ENCODE peak calls at places on chromosome 2, in seven cellular contexts. One of them, this sample, is unnamed.

GRCh38 chr2:4246364-4247131 is 543.2 kb downstream of the DCDC2C start:
- DNase-seq in HepG2: no peak
- DNase-seq in HCT116: no peak
- DNase-seq in endothelial cell of umbilical vein: no peak
- DNase-seq in K562: no peak
- DNase-seq in SK-N-SH: no peak
- DNase-seq in GM12878: no peak
- DNase-seq in this sample: peak

GRCh38 chr2:165617720-165618119 is 148.2 kb downstream of the CSRNP3 start:
- DNase-seq in HepG2: no peak
- DNase-seq in HCT116: no peak
- DNase-seq in endothelial cell of umbilical vein: no peak
- DNase-seq in K562: no peak
- DNase-seq in SK-N-SH: no peak
- DNase-seq in GM12878: no peak
- DNase-seq in this sample: no peak

GRCh38 chr2:219362524-219363164 is 25.1 kb downstream of the DNPEP start:
- DNase-seq in HepG2: no peak
- DNase-seq in HCT116: no peak
- DNase-seq in endothelial cell of umbilical vein: peak
- DNase-seq in K562: no peak
- DNase-seq in SK-N-SH: no peak
- DNase-seq in GM12878: peak
- DNase-seq in this sample: no peak

GRCh38 chr2:55838653-55839052 is 84.9 kb downstream of the EFEMP1 start:
- DNase-seq in HepG2: no peak
- DNase-seq in HCT116: no peak
- DNase-seq in endothelial cell of umbilical vein: no peak
- DNase-seq in K562: no peak
- DNase-seq in SK-N-SH: no peak
- DNase-seq in GM12878: no peak
- DNase-seq in this sample: no peak

GRCh38 chr2:230930149-230930780 is 5.2 kb upstream of the GPR55 start:
- DNase-seq in HepG2: no peak
- DNase-seq in HCT116: no peak
- DNase-seq in endothelial cell of umbilical vein: no peak
- DNase-seq in K562: no peak
- DNase-seq in SK-N-SH: no peak
- DNase-seq in GM12878: no peak
- DNase-seq in this sample: no peak

GRCh38 chr2:12502759-12503158 is 214.0 kb upstream of the TRIB2 start:
- DNase-seq in HepG2: no peak
- DNase-seq in HCT116: no peak
- DNase-seq in endothelial cell of umbilical vein: no peak
- DNase-seq in K562: no peak
- DNase-seq in SK-N-SH: no peak
- DNase-seq in GM12878: no peak
- DNase-seq in this sample: no peak

GRCh38 chr2:228675715-228676114 is 494.2 kb upstream of the SPHKAP start:
- DNase-seq in HepG2: no peak
- DNase-seq in HCT116: no peak
- DNase-seq in endothelial cell of umbilical vein: no peak
- DNase-seq in K562: no peak
- DNase-seq in SK-N-SH: peak
- DNase-seq in GM12878: no peak
- DNase-seq in this sample: no peak

GRCh38 chr2:27323592-27324285 is 842 bp upstream of the MPV17 start:
- DNase-seq in HepG2: no peak
- DNase-seq in HCT116: no peak
- DNase-seq in endothelial cell of umbilical vein: no peak
- DNase-seq in K562: no peak
- DNase-seq in SK-N-SH: no peak
- DNase-seq in GM12878: no peak
- DNase-seq in this sample: peak

GRCh38 chr2:219551412-219551811 is 7.6 kb downstream of the TMEM198 start:
- DNase-seq in HepG2: no peak
- DNase-seq in HCT116: no peak
- DNase-seq in endothelial cell of umbilical vein: no peak
- DNase-seq in K562: peak
- DNase-seq in SK-N-SH: peak
- DNase-seq in GM12878: no peak
- DNase-seq in this sample: peak

GRCh38 chr2:37119182-37119581 is 34.9 kb downstream of the GPATCH11 start:
- DNase-seq in HepG2: peak
- DNase-seq in HCT116: no peak
- DNase-seq in endothelial cell of umbilical vein: no peak
- DNase-seq in K562: no peak
- DNase-seq in SK-N-SH: no peak
- DNase-seq in GM12878: no peak
- DNase-seq in this sample: no peak

GRCh38 chr2:26246818-26247217 is 2.1 kb downstream of the HADHB start:
- DNase-seq in HepG2: no peak
- DNase-seq in HCT116: no peak
- DNase-seq in endothelial cell of umbilical vein: no peak
- DNase-seq in K562: peak
- DNase-seq in SK-N-SH: no peak
- DNase-seq in GM12878: peak
- DNase-seq in this sample: no peak

DNA sequence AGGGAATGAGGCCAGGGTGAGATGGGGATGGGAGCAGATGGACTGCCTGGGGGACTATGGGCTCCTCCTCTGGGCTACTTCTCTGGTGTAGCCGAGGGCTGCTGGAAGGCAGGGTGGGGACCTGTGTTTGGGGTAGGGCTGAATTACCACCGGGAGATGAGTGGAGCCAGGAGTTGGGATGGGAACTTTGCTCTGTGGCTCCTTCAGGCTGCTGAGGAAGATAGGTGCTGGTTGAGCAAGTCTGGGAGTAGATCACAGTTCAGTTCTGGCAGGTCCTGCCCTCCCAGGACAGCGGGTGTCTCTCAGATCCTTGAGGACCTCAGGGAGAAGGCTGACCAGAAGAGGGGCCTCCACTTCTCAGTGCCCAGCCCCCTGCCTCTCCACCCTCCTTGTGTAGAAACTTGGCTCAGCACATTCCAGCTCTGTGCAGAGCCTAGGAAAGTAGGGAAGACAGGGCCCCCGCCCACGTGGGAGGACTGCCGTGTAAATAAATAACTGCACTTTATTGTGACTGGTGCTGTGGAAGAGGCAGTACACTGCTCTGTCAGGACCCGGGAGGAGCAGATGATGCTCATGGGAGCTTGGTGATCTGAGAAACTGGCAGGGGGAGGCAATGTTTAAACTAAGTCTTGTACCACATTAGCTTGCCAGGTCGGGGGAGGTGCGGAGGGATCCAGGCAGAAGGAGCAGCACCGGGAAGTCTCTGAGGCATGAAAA is 15.3 kb downstream of the TET3 start:
- DNase-seq in HepG2: no peak
- DNase-seq in HCT116: no peak
- DNase-seq in endothelial cell of umbilical vein: no peak
- DNase-seq in K562: no peak
- DNase-seq in SK-N-SH: no peak
- DNase-seq in GM12878: no peak
- DNase-seq in this sample: peak
- H3K4me2 ChIP-seq in HepG2: peak
- H3K4me2 ChIP-seq in HCT116: peak
- H3K4me2 ChIP-seq in endothelial cell of umbilical vein: no peak
- H3K4me2 ChIP-seq in K562: no peak
- H3K4me2 ChIP-seq in SK-N-SH: no peak
- H3K4me2 ChIP-seq in GM12878: peak
- H3K4me2 ChIP-seq in this sample: peak

DNA sequence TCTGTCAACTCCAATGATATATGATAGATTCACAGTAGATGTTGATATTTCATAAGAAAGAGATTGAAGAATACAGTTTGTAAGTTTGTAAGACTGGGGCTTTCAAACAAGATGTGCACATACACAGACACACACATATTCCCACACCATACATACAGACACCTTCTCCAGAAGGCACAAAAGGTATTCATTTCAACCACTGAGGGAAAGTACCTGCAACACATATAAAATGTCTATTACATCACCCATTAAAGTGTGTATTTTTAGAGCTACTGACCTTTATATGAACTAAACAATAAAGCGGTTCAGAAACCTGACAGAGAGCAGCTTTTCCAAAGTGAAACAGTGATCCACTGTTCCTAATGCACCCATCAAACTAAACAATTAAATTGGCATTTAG is 53.3 kb downstream of the CCDC148 start:
- DNase-seq in HepG2: no peak
- DNase-seq in HCT116: no peak
- DNase-seq in endothelial cell of umbilical vein: no peak
- DNase-seq in K562: no peak
- DNase-seq in SK-N-SH: no peak
- DNase-seq in GM12878: no peak
- DNase-seq in this sample: no peak
- TF ChIP-seq POLR2AphosphoS5 in HepG2: no peak
- TF ChIP-seq POLR2AphosphoS5 in HCT116: no peak
- TF ChIP-seq POLR2AphosphoS5 in endothelial cell of umbilical vein: no peak
- TF ChIP-seq POLR2AphosphoS5 in K562: no peak
- TF ChIP-seq POLR2AphosphoS5 in SK-N-SH: no peak
- TF ChIP-seq POLR2AphosphoS5 in GM12878: no peak
- TF ChIP-seq POLR2AphosphoS5 in this sample: no peak

GRCh38 chr2:88924533-88924932 is 233.1 kb downstream of the RPIA start:
- DNase-seq in HepG2: no peak
- DNase-seq in HCT116: no peak
- DNase-seq in endothelial cell of umbilical vein: no peak
- DNase-seq in K562: no peak
- DNase-seq in SK-N-SH: no peak
- DNase-seq in GM12878: no peak
- DNase-seq in this sample: no peak
- H3K4me2 ChIP-seq in HepG2: no peak
- H3K4me2 ChIP-seq in HCT116: no peak
- H3K4me2 ChIP-seq in endothelial cell of umbilical vein: no peak
- H3K4me2 ChIP-seq in K562: no peak
- H3K4me2 ChIP-seq in SK-N-SH: no peak
- H3K4me2 ChIP-seq in GM12878: no peak
- H3K4me2 ChIP-seq in this sample: no peak

GRCh38 chr2:8310557-8311455 is 371.1 kb upstream of the ID2 start:
- DNase-seq in HepG2: no peak
- DNase-seq in HCT116: no peak
- DNase-seq in endothelial cell of umbilical vein: no peak
- DNase-seq in K562: no peak
- DNase-seq in SK-N-SH: no peak
- DNase-seq in GM12878: no peak
- DNase-seq in this sample: no peak
- TF ChIP-seq POLR2AphosphoS5 in HepG2: no peak
- TF ChIP-seq POLR2AphosphoS5 in HCT116: no peak
- TF ChIP-seq POLR2AphosphoS5 in endothelial cell of umbilical vein: no peak
- TF ChIP-seq POLR2AphosphoS5 in K562: no peak
- TF ChIP-seq POLR2AphosphoS5 in SK-N-SH: no peak
- TF ChIP-seq POLR2AphosphoS5 in GM12878: no peak
- TF ChIP-seq POLR2AphosphoS5 in this sample: no peak

GRCh38 chr2:158783923-158784322 is 11.2 kb upstream of the DAPL1 start:
- DNase-seq in HepG2: no peak
- DNase-seq in HCT116: no peak
- DNase-seq in endothelial cell of umbilical vein: no peak
- DNase-seq in K562: no peak
- DNase-seq in SK-N-SH: no peak
- DNase-seq in GM12878: no peak
- DNase-seq in this sample: no peak
- H3K4me2 ChIP-seq in HepG2: no peak
- H3K4me2 ChIP-seq in HCT116: no peak
- H3K4me2 ChIP-seq in endothelial cell of umbilical vein: no peak
- H3K4me2 ChIP-seq in K562: no peak
- H3K4me2 ChIP-seq in SK-N-SH: no peak
- H3K4me2 ChIP-seq in GM12878: no peak
- H3K4me2 ChIP-seq in this sample: no peak

GRCh38 chr2:109230980-109231420 is 102.0 kb downstream of the SH3RF3 start:
- DNase-seq in HepG2: no peak
- DNase-seq in HCT116: no peak
- DNase-seq in endothelial cell of umbilical vein: no peak
- DNase-seq in K562: no peak
- DNase-seq in SK-N-SH: no peak
- DNase-seq in GM12878: no peak
- DNase-seq in this sample: no peak
- TF ChIP-seq POLR2AphosphoS5 in HepG2: no peak
- TF ChIP-seq POLR2AphosphoS5 in HCT116: no peak
- TF ChIP-seq POLR2AphosphoS5 in endothelial cell of umbilical vein: no peak
- TF ChIP-seq POLR2AphosphoS5 in K562: no peak
- TF ChIP-seq POLR2AphosphoS5 in SK-N-SH: no peak
- TF ChIP-seq POLR2AphosphoS5 in GM12878: no peak
- TF ChIP-seq POLR2AphosphoS5 in this sample: no peak

GRCh38 chr2:183575481-183575880 is 451.2 kb downstream of the NUP35 start:
- DNase-seq in HepG2: no peak
- DNase-seq in HCT116: no peak
- DNase-seq in endothelial cell of umbilical vein: no peak
- DNase-seq in K562: no peak
- DNase-seq in SK-N-SH: no peak
- DNase-seq in GM12878: no peak
- DNase-seq in this sample: no peak

DNA sequence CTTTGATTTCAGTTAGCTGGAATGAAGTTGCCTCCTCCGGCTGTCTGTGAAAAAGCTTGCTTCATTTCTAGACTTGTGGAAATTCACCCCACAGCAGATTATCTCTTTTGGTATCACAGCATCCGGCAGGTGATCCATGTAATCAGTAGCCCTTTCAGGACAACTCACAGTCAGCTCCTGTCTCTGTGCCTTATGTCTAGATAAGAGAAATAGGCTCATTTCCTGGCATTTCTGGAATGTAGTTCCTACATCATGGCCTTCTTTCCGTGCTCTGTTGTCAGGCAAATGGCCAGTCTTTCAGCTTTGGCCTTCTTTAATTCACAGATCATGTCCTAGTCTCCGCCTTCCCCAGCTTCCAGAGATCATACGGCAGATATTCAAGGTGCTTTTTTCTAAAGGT is 455.4 kb downstream of the NUP35 start:
- DNase-seq in HepG2: no peak
- DNase-seq in HCT116: no peak
- DNase-seq in endothelial cell of umbilical vein: no peak
- DNase-seq in K562: no peak
- DNase-seq in SK-N-SH: no peak
- DNase-seq in GM12878: no peak
- DNase-seq in this sample: peak
- H3K4me2 ChIP-seq in HepG2: no peak
- H3K4me2 ChIP-seq in HCT116: no peak
- H3K4me2 ChIP-seq in endothelial cell of umbilical vein: no peak
- H3K4me2 ChIP-seq in K562: no peak
- H3K4me2 ChIP-seq in SK-N-SH: no peak
- H3K4me2 ChIP-seq in GM12878: no peak
- H3K4me2 ChIP-seq in this sample: peak

GRCh38 chr2:20231632-20232031 is 6.7 kb upstream of the SDC1 start:
- DNase-seq in HepG2: peak
- DNase-seq in HCT116: peak
- DNase-seq in endothelial cell of umbilical vein: peak
- DNase-seq in K562: no peak
- DNase-seq in SK-N-SH: peak
- DNase-seq in GM12878: no peak
- DNase-seq in this sample: peak
- TF ChIP-seq POLR2AphosphoS5 in HepG2: no peak
- TF ChIP-seq POLR2AphosphoS5 in HCT116: peak
- TF ChIP-seq POLR2AphosphoS5 in endothelial cell of umbilical vein: peak
- TF ChIP-seq POLR2AphosphoS5 in K562: no peak
- TF ChIP-seq POLR2AphosphoS5 in SK-N-SH: no peak
- TF ChIP-seq POLR2AphosphoS5 in GM12878: no peak
- TF ChIP-seq POLR2AphosphoS5 in this sample: no peak

GRCh38 chr2:179262077-179262660 is 2.5 kb downstream of the SESTD1 start:
- DNase-seq in HepG2: no peak
- DNase-seq in HCT116: no peak
- DNase-seq in endothelial cell of umbilical vein: no peak
- DNase-seq in K562: no peak
- DNase-seq in SK-N-SH: no peak
- DNase-seq in GM12878: no peak
- DNase-seq in this sample: no peak
- H3K4me2 ChIP-seq in HepG2: peak
- H3K4me2 ChIP-seq in HCT116: peak
- H3K4me2 ChIP-seq in endothelial cell of umbilical vein: peak
- H3K4me2 ChIP-seq in K562: no peak
- H3K4me2 ChIP-seq in SK-N-SH: peak
- H3K4me2 ChIP-seq in GM12878: peak
- H3K4me2 ChIP-seq in this sample: peak

This sample was measured in GM23338.